ENCODE peak calls at places on chromosomes 1 and 21, in nine cellular contexts. K, Z, J, F, Q, B, O, U and I are unnamed samples.

GRCh38 chr1:200849430-200849829 is 23.4 kb upstream of the GPR25 start:
- DNase-seq in O (no peak), Z (no peak), J (no peak), U (no peak), Q (no peak), F (no peak), K (no peak), B (no peak), I (no peak)

GRCh38 chr1:8966606-8967005 is 20.9 kb downstream of the CA6 start:
- DNase-seq in J (no peak), B (no peak), Q (no peak), Z (no peak), O (no peak), F (no peak), U (no peak), K (no peak), I (no peak)

GRCh38 chr1:204924013-204924759 is 53.5 kb downstream of the NFASC start:
- DNase-seq in O (no peak), Q (no peak), Z (no peak), F (peak), K (no peak), B (no peak), U (no peak), J (no peak), I (no peak)

GRCh38 chr1:53214541-53214940 is 5.9 kb downstream of the CZIB start:
- DNase-seq in J (no peak), B (no peak), U (no peak), F (no peak), Z (no peak), Q (no peak), K (no peak), O (no peak), I (no peak)

GRCh38 chr1:89179343-89179742 is 3.5 kb upstream of the GBP7 start:
- DNase-seq in F (no peak), B (no peak), O (no peak), U (no peak), Z (no peak), K (no peak), J (no peak), Q (no peak), I (no peak)

GRCh38 chr1:32066489-32066873 is 6.3 kb upstream of the TMEM39B start:
- DNase-seq in U (peak), J (peak), K (no peak), Q (peak), F (peak), Z (peak), B (peak), O (no peak), I (no peak)

GRCh38 chr1:201153474-201154388 is 543 bp downstream of the TMEM9 start:
- DNase-seq in J (peak), K (no peak), U (no peak), O (no peak), F (peak), Z (no peak), Q (no peak), B (no peak), I (no peak)

GRCh38 chr1:76038306-76039004 is 36.1 kb upstream of the ST6GALNAC3 start:
- DNase-seq in O (no peak), J (no peak), K (no peak), U (no peak), B (no peak), Z (no peak), Q (no peak), F (peak), I (no peak)

GRCh38 chr1:183163311-183163710 is 22.8 kb upstream of the LAMC2 start:
- DNase-seq in F (peak), Q (no peak), K (no peak), O (no peak), J (no peak), B (no peak), U (peak), Z (no peak), I (no peak)

GRCh38 chr21:35398366-35398982 is 349.4 kb upstream of the RUNX1 start:
- DNase-seq in O (no peak), K (no peak), Q (no peak), B (no peak), Z (no peak), U (no peak), J (no peak), F (peak), I (no peak)

GRCh38 chr1:16716691-16717173 is 23.6 kb upstream of the RNU1-4 start:
- DNase-seq in F (no peak), K (no peak), U (no peak), J (no peak), Z (no peak), B (no peak), Q (no peak), O (no peak), I (no peak)

GRCh38 chr1:200891774-200892157 is 2.9 kb upstream of the INAVA start:
- DNase-seq in Z (no peak), Q (peak), B (no peak), O (no peak), K (peak), J (no peak), U (no peak), F (no peak), I (peak)

DNA sequence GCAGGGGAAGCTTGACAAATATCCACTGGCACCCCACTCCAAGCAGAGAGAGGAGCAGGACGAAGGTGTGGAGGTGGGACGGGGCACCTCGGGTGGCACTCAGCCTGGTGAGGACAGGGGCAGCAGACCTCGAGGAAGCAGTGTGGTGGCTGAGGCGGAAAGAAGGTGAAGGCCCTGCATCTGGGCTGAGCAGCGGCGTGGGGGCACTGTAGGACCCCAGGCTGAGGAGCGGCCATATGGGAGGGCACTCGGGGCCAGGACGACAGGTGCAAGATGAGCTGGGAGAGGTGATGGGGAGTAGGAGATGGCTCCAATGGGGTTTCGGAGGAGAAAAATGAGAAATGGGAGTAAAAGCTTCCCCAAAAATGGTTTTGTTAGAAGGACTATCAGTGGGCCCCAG is 224.9 kb downstream of the TRABD2B start:
- DNase-seq in J (no peak), B (no peak), F (no peak), Z (no peak), U (no peak), K (no peak), O (no peak), Q (no peak), I (no peak)
- TF ChIP-seq CTCF in J (no peak), B (no peak), F (no peak), Z (no peak), U (no peak), K (no peak), O (no peak), Q (no peak), I (no peak)

GRCh38 chr1:4768553-4768952 is 114.1 kb downstream of the AJAP1 start:
- DNase-seq in O (no peak), B (no peak), Z (no peak), Q (no peak), J (no peak), F (no peak), K (no peak), U (no peak), I (no peak)

GRCh38 chr1:4770713-4771112 is 116.3 kb downstream of the AJAP1 start:
- DNase-seq in Q (no peak), K (no peak), F (no peak), J (no peak), U (no peak), Z (no peak), O (no peak), B (no peak), I (no peak)

GRCh38 chr1:4771267-4771666 is 116.9 kb downstream of the AJAP1 start:
- DNase-seq in O (no peak), F (no peak), Z (no peak), B (no peak), Q (no peak), J (no peak), K (no peak), U (no peak), I (no peak)

GRCh38 chr1:4771721-4772120 is 117.3 kb downstream of the AJAP1 start:
- DNase-seq in Z (no peak), K (no peak), F (no peak), Q (no peak), O (no peak), J (no peak), B (no peak), U (no peak), I (no peak)

GRCh38 chr1:4769516-4770280 is 115.3 kb downstream of the AJAP1 start:
- DNase-seq in B (no peak), J (no peak), O (no peak), U (no peak), K (no peak), Q (no peak), F (no peak), Z (no peak), I (no peak)
- TF ChIP-seq CTCF in B (no peak), J (no peak), O (no peak), U (no peak), K (no peak), Q (no peak), F (no peak), Z (no peak), I (no peak)

GRCh38 chr21:45403133-45403824 is 1.7 kb upstream of the COL18A1 start:
- DNase-seq in Q (peak), U (peak), O (no peak), K (no peak), B (no peak), Z (peak), F (no peak), J (no peak), I (no peak)
- TF ChIP-seq CTCF in Q (no peak), U (no peak), O (no peak), K (no peak), B (no peak), Z (no peak), F (no peak), J (no peak), I (no peak)

GRCh38 chr1:91792393-91793032 is 93.4 kb downstream of the TGFBR3 start:
- DNase-seq in Z (no peak), K (no peak), B (no peak), J (no peak), U (no peak), Q (no peak), O (no peak), F (no peak), I (no peak)
- TF ChIP-seq CTCF in Z (no peak), K (no peak), B (no peak), J (no peak), U (no peak), Q (no peak), O (no peak), F (no peak), I (no peak)

GRCh38 chr1:147577033-147577773 is 35.9 kb downstream of the BCL9 start:
- DNase-seq in Z (no peak), U (no peak), O (no peak), K (no peak), Q (no peak), F (no peak), B (no peak), J (no peak), I (no peak)

GRCh38 chr1:147580609-147581008 is 39.3 kb downstream of the BCL9 start:
- DNase-seq in F (no peak), Q (no peak), B (no peak), K (no peak), J (no peak), U (no peak), O (no peak), Z (no peak), I (no peak)

GRCh38 chr1:147581459-147581858 is 40.2 kb downstream of the BCL9 start:
- DNase-seq in Z (no peak), O (no peak), Q (no peak), J (no peak), F (no peak), U (no peak), B (no peak), K (no peak), I (no peak)

GRCh38 chr1:147580200-147580557 is 38.9 kb downstream of the BCL9 start:
- DNase-seq in O (no peak), Z (no peak), J (no peak), U (peak), F (peak), B (peak), K (no peak), Q (no peak), I (no peak)

GRCh38 chr1:147579532-147580199 is 38.4 kb downstream of the BCL9 start:
- DNase-seq in B (no peak), Q (peak), J (no peak), K (no peak), F (peak), U (no peak), Z (no peak), O (no peak), I (peak)
- TF ChIP-seq CTCF in B (no peak), Q (no peak), J (no peak), K (no peak), F (no peak), U (no peak), Z (no peak), O (no peak), I (no peak)

GRCh38 chr21:17726047-17726446 is 93.1 kb downstream of the C21orf91 start:
- DNase-seq in U (peak), K (no peak), J (no peak), Q (no peak), O (no peak), B (no peak), Z (no peak), F (no peak), I (no peak)
- TF ChIP-seq CTCF in U (no peak), K (peak), J (no peak), Q (no peak), O (no peak), B (no peak), Z (no peak), F (no peak), I (no peak)

DNA sequence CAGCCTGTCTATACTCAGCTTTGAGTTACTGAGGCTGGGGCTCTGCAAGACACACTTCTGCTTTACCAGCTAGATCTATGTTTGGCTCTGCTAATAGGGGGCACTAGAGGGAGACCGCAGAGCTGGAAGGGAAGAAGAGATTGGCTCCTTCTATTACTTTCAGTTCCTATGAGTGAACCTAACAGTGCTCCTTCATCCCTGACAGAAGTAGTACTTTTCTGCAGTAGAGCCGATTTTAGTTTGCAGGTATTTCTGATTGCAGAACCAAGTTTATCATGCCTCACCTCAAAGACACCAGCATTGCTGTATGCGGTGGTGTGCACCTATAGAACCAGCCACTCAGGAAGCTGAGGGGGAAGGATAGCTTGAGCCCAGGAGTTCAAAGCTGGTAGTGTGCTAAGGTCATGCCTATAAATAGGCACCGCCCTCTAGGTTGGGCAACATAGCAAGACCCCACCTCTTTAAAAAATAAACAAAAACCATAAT is 5.7 kb upstream of the ZDHHC18 start:
- DNase-seq in F (no peak), J (no peak), Q (no peak), Z (no peak), U (no peak), K (no peak), O (peak), B (peak), I (no peak)
- TF ChIP-seq CTCF in F (peak), J (peak), Q (no peak), Z (no peak), U (no peak), K (no peak), O (peak), B (peak), I (no peak)